ENCODE peak calls at places on chromosomes 7 and 10, in eight cellular contexts. P is astrocyte, K is HCT116, V is adrenal gland, E is dorsolateral prefrontal cortex, F is cardiac muscle cell, Z is mammary epithelial cell, S is tibial artery. C is an unnamed sample. For H3K27me3, the result is how much of the 10 kb centered on the place peaks cover.

GRCh38 chr10:47421057-47421952 is 37.2 kb upstream of the ZNF488 start:
- DNase-seq in V (no peak), Z (peak), F (peak), E (no peak), K (peak), S (no peak), P (peak), C (peak)

GRCh38 chr10:111221682-111222470 is 145.0 kb downstream of the ADRA2A start:
- DNase-seq in E (no peak), K (no peak), S (no peak), F (no peak), Z (no peak), P (no peak), V (no peak), C (no peak)

GRCh38 chr7:5248201-5248885 is 34.4 kb upstream of the SLC29A4 start:
- DNase-seq in V (peak), S (no peak), K (no peak), E (no peak), F (peak), Z (no peak), P (peak), C (no peak)

GRCh38 chr10:76009531-76009930 is 578.1 kb downstream of the LRMDA start:
- DNase-seq in P (no peak), V (no peak), E (no peak), K (no peak), F (no peak), S (no peak), Z (no peak), C (no peak)

GRCh38 chr10:31507427-31507826 is 188.4 kb downstream of the ZEB1 start:
- DNase-seq in K (no peak), S (no peak), E (no peak), F (no peak), P (no peak), Z (no peak), V (no peak), C (no peak)

GRCh38 chr10:71133710-71134686 is 78.4 kb upstream of the UNC5B start:
- DNase-seq in F (no peak), V (no peak), K (no peak), P (no peak), E (no peak), S (no peak), Z (no peak), C (no peak)

GRCh38 chr7:66204822-66205735 is at the start of gene TPST1:
- DNase-seq in K (peak), Z (peak), S (peak), E (peak), F (peak), P (peak), V (peak), C (peak)

GRCh38 chr10:36450385-36450784 is 675.0 kb upstream of the ANKRD30A start:
- DNase-seq in E (no peak), Z (peak), K (no peak), S (no peak), V (peak), P (peak), F (peak), C (peak)

GRCh38 chr10:17616403-17617030 is 657 bp downstream of the HACD1 start:
- DNase-seq in F (peak), V (peak), E (peak), P (peak), K (peak), S (peak), Z (peak), C (peak)

GRCh38 chr7:5203138-5203537 is 13.1 kb downstream of the WIPI2 start:
- DNase-seq in F (no peak), E (no peak), K (no peak), Z (no peak), S (no peak), V (no peak), P (no peak), C (no peak)

GRCh38 chr10:91511549-91512330 is 101.6 kb downstream of the HECTD2 start:
- DNase-seq in S (no peak), K (no peak), E (no peak), F (peak), V (no peak), P (peak), Z (peak), C (peak)

GRCh38 chr7:142457146-142457703 is 199.4 kb upstream of the PRSS58 start:
- DNase-seq in P (peak), E (no peak), S (no peak), V (no peak), Z (no peak), F (no peak), K (no peak), C (no peak)

GRCh38 chr10:114538544-114538906 is 119.5 kb downstream of the ABLIM1 start:
- DNase-seq in S (no peak), P (no peak), V (no peak), F (no peak), Z (no peak), E (no peak), K (no peak), C (peak)

GRCh38 chr10:97825020-97825739 is 24.5 kb upstream of the GOLGA7B start:
- DNase-seq in F (peak), Z (no peak), P (no peak), E (no peak), S (no peak), K (no peak), V (no peak), C (no peak)

GRCh38 chr10:89355373-89355772 is 22.5 kb upstream of the IFIT1B start:
- DNase-seq in K (no peak), V (no peak), F (peak), Z (peak), P (peak), E (no peak), S (no peak), C (peak)

GRCh38 chr7:57868771-57869483 is 418.9 kb downstream of the ZNF716 start:
- DNase-seq in V (no peak), P (no peak), E (no peak), S (no peak), K (no peak), F (no peak), Z (no peak), C (no peak)
- H3K27me3 ChIP-seq in V (under half), P (under half), E (under half), S (under half), K (under half), F (under half), Z (under half), C (under half)

DNA sequence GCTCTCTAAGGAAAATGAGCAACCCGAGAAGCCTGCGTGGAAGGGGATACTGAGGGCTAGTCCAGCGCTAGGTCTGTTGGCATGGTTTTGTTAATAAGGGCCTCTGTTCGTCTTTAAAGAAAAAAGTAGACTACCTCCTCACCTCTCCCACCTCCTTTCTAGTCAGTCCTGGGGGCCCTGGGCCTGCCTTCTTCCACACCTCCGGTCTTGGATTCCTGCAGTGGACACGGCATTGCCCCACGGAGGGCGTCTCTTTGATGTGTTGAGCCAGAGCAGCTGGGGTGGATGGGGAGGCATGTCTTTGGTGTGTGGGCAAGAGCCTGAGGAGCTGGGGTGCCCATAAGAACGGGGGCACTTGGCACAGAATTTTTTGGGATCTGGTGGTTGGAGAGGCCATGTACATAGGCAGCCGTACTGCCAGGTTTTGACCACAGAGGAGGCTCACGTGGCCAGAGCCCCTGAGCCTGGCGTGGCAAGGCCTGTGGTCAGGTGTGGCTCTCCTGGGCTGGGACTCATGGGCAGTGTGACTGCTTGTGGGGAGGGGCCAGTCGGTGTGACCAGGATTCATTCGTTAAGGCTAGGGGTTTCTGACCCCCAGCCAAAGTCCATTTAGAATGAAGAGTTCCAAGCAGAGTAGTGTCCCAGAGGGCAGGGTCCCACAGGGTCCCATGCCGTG is 38.1 kb downstream of the AGAP3 start:
- DNase-seq in V (no peak), Z (no peak), S (no peak), K (no peak), P (no peak), E (no peak), F (no peak), C (no peak)
- TF ChIP-seq CTCF in V (no peak), Z (no peak), S (peak), K (peak), P (no peak), E (no peak), F (no peak), C (no peak)

GRCh38 chr10:78405231-78405630 is 371.6 kb downstream of the RPS24 start:
- DNase-seq in S (no peak), P (peak), F (no peak), V (no peak), K (no peak), Z (no peak), E (no peak), C (no peak)
- H3K27me3 ChIP-seq in S (under half), P (under half), F (under half), V (under half), K (under half), Z (under half), E (under half), C (under half)

DNA sequence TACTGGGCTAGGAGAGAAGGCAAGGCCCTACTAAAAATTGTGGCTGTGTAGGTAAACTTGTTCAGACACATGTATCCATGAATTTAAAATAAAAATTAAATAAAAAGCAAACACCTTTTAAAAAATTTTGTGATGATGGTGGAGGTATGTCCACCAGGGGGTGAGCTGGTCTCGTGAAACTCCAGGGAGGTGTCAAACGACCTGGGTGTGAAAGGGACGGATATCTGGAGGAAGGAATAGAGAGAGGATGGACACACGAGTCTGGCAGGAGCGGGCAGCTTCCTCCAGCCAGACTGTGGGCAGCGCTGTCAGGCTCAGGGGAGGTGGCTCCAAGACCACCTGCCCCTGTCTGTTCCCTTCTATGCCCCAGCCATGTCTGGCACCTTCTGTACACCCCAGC is 34.8 kb upstream of the DMBT1 start:
- DNase-seq in E (no peak), S (no peak), Z (no peak), F (peak), P (no peak), V (peak), K (peak), C (peak)
- TF ChIP-seq CTCF in E (peak), S (no peak), Z (peak), F (peak), P (no peak), V (peak), K (peak), C (no peak)

GRCh38 chr7:1210321-1210978 is 22.2 kb upstream of the UNCX start:
- DNase-seq in V (peak), E (no peak), F (peak), K (no peak), Z (no peak), S (no peak), P (no peak), C (no peak)
- H3K27me3 ChIP-seq in V (half or more), E (under half), F (under half), K (under half), Z (under half), S (half or more), P (under half), C (under half)

GRCh38 chr10:6349846-6350245 is 147.1 kb downstream of the PFKFB3 start:
- DNase-seq in P (no peak), S (no peak), K (no peak), V (no peak), Z (no peak), F (no peak), E (no peak), C (no peak)

GRCh38 chr10:6351540-6351939 is 148.8 kb downstream of the PFKFB3 start:
- DNase-seq in Z (no peak), F (no peak), P (no peak), K (no peak), E (no peak), S (no peak), V (no peak), C (no peak)

GRCh38 chr10:6348091-6348862 is 145.5 kb downstream of the PFKFB3 start:
- DNase-seq in S (peak), F (peak), Z (no peak), P (peak), E (no peak), K (no peak), V (peak), C (no peak)

GRCh38 chr10:6353526-6353925 is 150.8 kb downstream of the PFKFB3 start:
- DNase-seq in P (no peak), E (no peak), F (no peak), S (no peak), K (no peak), Z (no peak), V (no peak), C (no peak)

GRCh38 chr10:6350609-6351008 is 147.9 kb downstream of the PFKFB3 start:
- DNase-seq in P (no peak), Z (no peak), K (no peak), S (no peak), F (no peak), E (no peak), V (no peak), C (no peak)
- TF ChIP-seq CTCF in P (no peak), Z (no peak), K (no peak), S (no peak), F (no peak), E (no peak), V (no peak), C (no peak)

GRCh38 chr10:132786529-132787252 is 744 bp upstream of the NKX6-2 start:
- DNase-seq in P (no peak), E (no peak), V (no peak), F (no peak), S (no peak), K (no peak), Z (no peak), C (no peak)
- H3K27me3 ChIP-seq in P (under half), E (under half), V (half or more), F (half or more), S (half or more), K (under half), Z (under half), C (under half)

DNA sequence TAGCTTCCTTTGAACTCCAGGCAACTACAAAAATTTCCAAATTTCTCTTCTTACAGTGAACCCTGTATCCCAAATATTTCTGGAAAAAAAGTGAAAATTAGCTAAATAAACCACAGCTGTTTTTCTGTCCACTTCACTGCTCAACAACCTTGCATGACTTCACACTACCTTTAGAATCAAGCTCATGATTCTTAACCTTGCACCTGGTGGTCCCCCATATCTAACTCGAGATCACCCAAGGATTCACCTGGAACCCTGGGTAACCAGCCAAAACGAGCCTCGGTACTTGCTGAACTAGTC is 47.5 kb downstream of the PDLIM1 start:
- DNase-seq in E (no peak), K (no peak), S (no peak), F (no peak), P (no peak), V (no peak), Z (no peak), C (no peak)
- TF ChIP-seq CTCF in E (no peak), K (no peak), S (no peak), F (no peak), P (no peak), V (no peak), Z (no peak), C (no peak)

GRCh38 chr7:68456469-68456868 is 1141.8 kb upstream of the AUTS2 start:
- DNase-seq in F (no peak), V (no peak), E (no peak), P (no peak), K (no peak), S (no peak), Z (no peak), C (no peak)
- H3K27me3 ChIP-seq in F (under half), V (under half), E (under half), P (under half), K (under half), S (under half), Z (under half), C (under half)

GRCh38 chr10:77392236-77392721 is 245.3 kb downstream of the KCNMA1 start:
- DNase-seq in Z (no peak), V (no peak), P (peak), E (no peak), S (peak), K (no peak), F (peak), C (peak)

GRCh38 chr10:77392851-77393250 is 244.8 kb downstream of the KCNMA1 start:
- DNase-seq in S (no peak), Z (peak), E (no peak), V (no peak), P (peak), F (peak), K (peak), C (peak)

GRCh38 chr10:77393411-77393810 is 244.2 kb downstream of the KCNMA1 start:
- DNase-seq in V (no peak), F (no peak), K (no peak), P (no peak), Z (no peak), S (no peak), E (no peak), C (no peak)

GRCh38 chr10:77390481-77390891 is 247.1 kb downstream of the KCNMA1 start:
- DNase-seq in S (peak), V (no peak), E (no peak), P (peak), Z (peak), K (no peak), F (peak), C (peak)

DNA sequence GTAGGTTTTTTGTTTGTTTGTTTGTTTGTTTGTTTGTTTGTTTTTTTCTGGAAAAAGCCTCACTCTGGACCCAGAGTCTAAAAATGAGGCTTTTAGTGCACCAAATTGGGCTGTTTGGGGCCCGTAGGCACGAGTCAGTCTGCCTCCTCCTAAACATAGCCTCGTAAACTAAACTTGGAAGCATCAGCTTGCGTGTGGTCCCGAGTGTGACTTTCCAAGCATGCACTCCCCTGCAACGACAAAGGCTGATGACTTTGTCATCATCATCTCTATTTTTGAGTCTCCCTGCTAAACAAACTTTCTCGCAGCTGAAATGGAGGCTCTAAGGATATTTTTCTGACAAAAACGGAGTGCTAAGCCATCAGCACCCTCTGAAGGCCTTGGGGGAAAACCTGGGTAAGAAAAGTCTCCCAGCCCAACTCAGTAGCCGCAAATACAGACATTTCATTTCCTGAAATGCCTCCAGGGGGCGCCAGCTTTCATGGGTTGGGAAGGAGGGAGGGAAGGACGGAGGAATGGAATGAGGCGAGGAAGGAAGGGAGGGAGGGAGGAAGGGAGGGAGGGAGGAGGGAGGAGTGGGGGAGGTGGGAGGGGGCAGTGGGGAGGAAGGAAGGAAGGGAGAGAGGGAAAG is 245.9 kb downstream of the KCNMA1 start:
- DNase-seq in Z (peak), P (peak), V (peak), K (peak), F (peak), E (peak), S (peak), C (peak)
- TF ChIP-seq CTCF in Z (peak), P (peak), V (peak), K (peak), F (peak), E (peak), S (peak), C (peak)